ENCODE peak calls at places on chromosomes 11 and 22, in nine cellular contexts. C is HTR-8/SVneo; F is endothelial cell; G is small intestine; I is EH; U is AG08395; M is stimulated activated naive B cell treated with anti-CD40 and anti-IgM and Interleukin-4, amounts not matched to agents 10 μg/mL and 1 μg/mL and 100 μg/mL, for 72 hours; V is uterus; P is germinal center. S is an unnamed sample.

GRCh38 chr22:44383071-44383575 is 70.4 kb upstream of the SHISAL1 start:
- DNase-seq in C (no peak), F (no peak), G (no peak), I (no peak), U (no peak), M (no peak), V (no peak), P (no peak), S (no peak)

GRCh38 chr11:107468596-107468995 is 11.0 kb upstream of the CWF19L2 start:
- DNase-seq in C (no peak), F (no peak), G (no peak), I (peak; percentile 19), U (no peak), M (no peak), V (peak; percentile 39), P (no peak), S (no peak)

GRCh38 chr11:78244546-78245315 is 56.0 kb downstream of the USP35 start:
- DNase-seq in C (no peak), F (no peak), G (no peak), I (peak; percentile 69), U (no peak), M (no peak), V (no peak), P (no peak), S (no peak)

GRCh38 chr22:28146401-28147304 is 227.6 kb upstream of the PITPNB start:
- DNase-seq in C (no peak), F (no peak), G (no peak), I (no peak), U (no peak), M (no peak), V (no peak), P (no peak), S (no peak)

GRCh38 chr11:34397120-34397519 is 39.3 kb upstream of the ABTB2 start:
- DNase-seq in C (no peak), F (no peak), G (no peak), I (no peak), U (no peak), M (no peak), V (no peak), P (no peak), S (no peak)

GRCh38 chr11:60905551-60906113 is 753 bp downstream of the PRPF19 start:
- DNase-seq in C (no peak), F (no peak), G (peak; percentile 58), I (peak; percentile 56), U (no peak), M (no peak), V (no peak), P (no peak), S (peak; percentile 71)

GRCh38 chr11:9943346-9944110 is 279.7 kb downstream of the SWAP70 start:
- DNase-seq in C (no peak), F (no peak), G (no peak), I (peak; percentile 91), U (peak; percentile 67), M (no peak), V (peak; percentile 35), P (no peak), S (no peak)

GRCh38 chr11:540583-541432 is 3.5 kb downstream of the LRRC56 start:
- DNase-seq in C (no peak), F (no peak), G (no peak), I (no peak), U (no peak), M (no peak), V (no peak), P (no peak), S (no peak)

GRCh38 chr22:35394810-35395563 is 5.0 kb upstream of the MCM5 start:
- DNase-seq in C (no peak), F (no peak), G (no peak), I (no peak), U (no peak), M (no peak), V (no peak), P (no peak), S (no peak)

GRCh38 chr11:6315811-6316425 is 4.4 kb downstream of the CAVIN3 start:
- DNase-seq in C (peak; percentile 69), F (peak; percentile 52), G (peak; percentile 58), I (peak; percentile 71), U (peak; percentile 82), M (peak; percentile 22), V (peak; percentile 65), P (peak; percentile 65), S (no peak)

GRCh38 chr11:45400594-45400993 is 114.5 kb upstream of the SYT13 start:
- DNase-seq in C (peak; percentile 47), F (no peak), G (no peak), I (peak; percentile 82), U (peak; percentile 64), M (no peak), V (no peak), P (no peak), S (no peak)

GRCh38 chr11:126833020-126833419 is 167.6 kb downstream of the KIRREL3 start:
- DNase-seq in C (no peak), F (no peak), G (no peak), I (no peak), U (no peak), M (no peak), V (no peak), P (no peak), S (no peak)

S was measured in PC-9.